ENCODE peak calls at places on chromosomes 6 and 20, in nine cellular contexts. H is endothelial cell of umbilical vein, O is transverse colon, K is body of pancreas, X is fibroblast of the aortic adventitia, S is upper lobe of left lung, A is HCT116, P is left ventricle myocardium inferior, Q is cardiac fibroblast. L is an unnamed sample.

GRCh38 chr6:129500958-129501381 is 209.0 kb downstream of the ARHGAP18 start:
- DNase-seq in K (no peak), X (no peak), Q (peak), H (peak), O (no peak), P (no peak), A (peak), S (no peak), L (no peak)

GRCh38 chr6:11650297-11650696 is 112.7 kb downstream of the TMEM170B start:
- DNase-seq in P (peak), X (peak), S (no peak), Q (peak), K (no peak), A (no peak), H (peak), O (no peak), L (no peak)

GRCh38 chr20:51368461-51369211 is 173.9 kb downstream of the NFATC2 start:
- DNase-seq in P (no peak), A (no peak), Q (no peak), S (no peak), O (no peak), K (no peak), X (no peak), H (no peak), L (no peak)

GRCh38 chr20:61817575-61817974 is 248.1 kb downstream of the TAF4 start:
- DNase-seq in P (no peak), K (no peak), Q (no peak), A (no peak), H (no peak), O (no peak), S (no peak), X (no peak), L (no peak)

GRCh38 chr6:111912904-111913303 is 39.7 kb upstream of the FYN start:
- DNase-seq in Q (no peak), A (no peak), P (no peak), H (no peak), K (no peak), O (no peak), X (no peak), S (no peak), L (no peak)

GRCh38 chr20:39660251-39660650 is 698.1 kb downstream of the DHX35 start:
- DNase-seq in A (no peak), X (peak), Q (peak), K (no peak), P (no peak), S (no peak), H (peak), O (no peak), L (no peak)

GRCh38 chr6:161951139-161951538 is 677.3 kb upstream of the AGPAT4 start:
- DNase-seq in X (no peak), O (no peak), H (no peak), P (no peak), S (no peak), Q (no peak), K (no peak), A (no peak), L (no peak)

GRCh38 chr20:62539208-62539607 is 63.4 kb upstream of the GATA5 start:
- DNase-seq in Q (no peak), K (no peak), H (no peak), S (no peak), O (no peak), A (no peak), X (no peak), P (no peak), L (no peak)

GRCh38 chr20:6381887-6382286 is 259.1 kb upstream of the FERMT1 start:
- DNase-seq in A (no peak), X (peak), S (no peak), P (no peak), Q (peak), H (peak), O (no peak), K (no peak), L (no peak)

GRCh38 chr6:23728707-23729106 is 397.3 kb upstream of the NRSN1 start:
- DNase-seq in S (no peak), Q (no peak), H (no peak), O (peak), X (no peak), P (no peak), K (no peak), A (no peak), L (no peak)

GRCh38 chr6:164991573-164991972 is 317.8 kb downstream of the C6orf118 start:
- DNase-seq in K (no peak), S (no peak), Q (no peak), H (no peak), P (no peak), A (no peak), O (no peak), X (no peak), L (no peak)

GRCh38 chr6:1377526-1378223 is 11.7 kb upstream of the FOXF2 start:
- DNase-seq in K (no peak), O (no peak), A (no peak), Q (no peak), X (no peak), H (no peak), P (no peak), S (no peak), L (no peak)

GRCh38 chr6:41155132-41155805 is 1.1 kb upstream of the TREML1 start:
- DNase-seq in Q (no peak), P (no peak), S (no peak), X (peak), A (no peak), K (no peak), H (no peak), O (no peak), L (no peak)

GRCh38 chr6:80165143-80165542 is 58.7 kb downstream of the BCKDHB start:
- DNase-seq in Q (peak), S (no peak), A (no peak), X (no peak), P (no peak), O (no peak), H (peak), K (no peak), L (no peak)

DNA sequence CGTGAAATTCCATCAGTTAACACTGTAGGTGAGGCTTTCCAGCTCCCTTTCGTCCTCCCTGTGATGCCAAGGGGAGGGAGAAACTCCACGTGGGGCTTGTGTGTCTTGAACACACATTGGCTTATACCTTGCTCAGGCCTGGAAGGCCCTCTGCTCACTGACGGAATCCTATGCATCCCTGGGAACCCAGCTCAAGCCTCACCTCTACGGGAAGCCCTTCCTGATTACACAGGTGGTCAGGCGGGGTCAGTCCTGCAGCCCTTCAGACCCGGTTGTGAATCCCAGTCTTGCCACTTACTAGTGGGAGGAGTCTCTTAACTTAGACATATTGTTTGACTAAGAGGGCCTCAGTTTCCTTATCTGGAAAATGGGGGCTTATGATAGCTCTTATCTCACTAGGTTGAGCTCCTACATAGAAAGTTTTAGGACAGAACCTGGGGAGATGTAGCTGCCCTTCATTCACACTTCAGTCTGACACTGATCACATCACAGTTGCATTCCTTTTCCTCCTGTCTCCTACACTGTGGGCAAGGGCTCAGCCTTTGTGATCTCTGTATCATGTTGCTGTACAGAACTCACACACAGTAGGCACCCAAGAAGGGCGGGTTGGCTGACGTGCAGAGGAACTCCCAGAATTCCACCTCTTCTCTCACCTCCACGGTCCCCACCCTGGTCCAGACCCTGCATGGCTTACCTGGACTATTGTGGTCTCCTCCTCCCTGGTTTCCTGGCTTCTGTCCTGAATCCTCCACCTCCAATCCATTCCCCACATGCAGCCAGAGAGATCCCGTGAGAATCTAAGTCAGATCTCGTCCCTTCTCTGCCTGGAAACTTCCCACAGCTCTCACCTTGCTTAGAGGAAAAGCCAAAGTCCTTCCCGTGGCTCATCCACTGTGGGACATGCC is 129.6 kb downstream of the CEBPB start:
- DNase-seq in P (no peak), K (no peak), H (no peak), X (no peak), O (peak), S (no peak), Q (no peak), A (no peak), L (no peak)
- H3K4me3 ChIP-seq in P (no peak), K (no peak), H (no peak), X (peak), O (peak), S (peak), Q (peak), A (peak), L (no peak)

GRCh38 chr20:8664778-8665177 is 404.1 kb upstream of the PLCB4 start:
- DNase-seq in S (no peak), O (no peak), A (peak), Q (no peak), K (no peak), P (no peak), X (no peak), H (peak), L (no peak)
- TF ChIP-seq CTCF in S (no peak), O (no peak), A (peak), Q (no peak), K (no peak), P (peak), X (no peak), H (peak), L (no peak)

GRCh38 chr20:40681684-40682083 is 7.4 kb downstream of the MAFB start:
- DNase-seq in H (no peak), S (no peak), Q (no peak), X (no peak), P (no peak), K (no peak), O (no peak), A (no peak), L (no peak)
- H3K4me3 ChIP-seq in H (no peak), S (no peak), Q (no peak), X (no peak), P (no peak), K (no peak), O (no peak), A (no peak), L (no peak)

GRCh38 chr6:125779924-125780539 is 10.7 kb upstream of the NCOA7 start:
- DNase-seq in H (peak), A (peak), S (peak), P (peak), Q (peak), X (peak), O (peak), K (peak), L (peak)
- TF ChIP-seq CTCF in H (peak), A (no peak), S (peak), P (peak), Q (peak), X (peak), O (peak), K (peak), L (peak)

L was measured in CD8-positive, alpha-beta T cell.